ENCODE peak calls at places on chromosomes 2 and 18, in five cellular contexts. Y, K, E, Z and C are unnamed samples.

GRCh38 chr2:61753512-61753911 is 100.3 kb downstream of the FAM161A start:
- DNase-seq in E (no peak), Y (no peak), Z (no peak), K (no peak), C (no peak)

GRCh38 chr2:127951031-127951430 is 65.3 kb upstream of the AMMECR1L start:
- DNase-seq in Z (peak), K (no peak), Y (peak), E (no peak), C (no peak)

GRCh38 chr2:175004730-175004979 is 526 bp downstream of the CHN1 start:
- DNase-seq in E (peak), K (no peak), Y (no peak), Z (no peak), C (peak)

GRCh38 chr18:22346968-22347611 is 70.6 kb downstream of the CTAGE1 start:
- DNase-seq in Z (peak), K (no peak), Y (peak), E (no peak), C (peak)

GRCh38 chr2:229129738-229130371 is 141.2 kb downstream of the PID1 start:
- DNase-seq in Z (peak), Y (peak), E (no peak), K (no peak), C (no peak)

GRCh38 chr2:68849579-68850030 is 21.6 kb downstream of the BMP10 start:
- DNase-seq in K (no peak), Y (peak), Z (peak), E (peak), C (no peak)

GRCh38 chr2:215832791-215833190 is 180.6 kb downstream of the MREG start:
- DNase-seq in E (no peak), K (no peak), Y (no peak), Z (peak), C (no peak)

GRCh38 chr2:176490061-176490861 is 221.0 kb downstream of the MTX2 start:
- DNase-seq in K (no peak), Y (peak), Z (peak), E (peak), C (no peak)

GRCh38 chr18:12837747-12838146 is 46.3 kb downstream of the PTPN2 start:
- DNase-seq in E (no peak), Z (peak), Y (peak), K (no peak), C (no peak)

GRCh38 chr2:861655-862355 is 88.8 kb upstream of the SNTG2 start:
- DNase-seq in E (no peak), K (no peak), Y (no peak), Z (no peak), C (no peak)

GRCh38 chr2:236089271-236090026 is 78.7 kb downstream of the GBX2 start:
- DNase-seq in Z (no peak), Y (no peak), E (no peak), K (no peak), C (no peak)

GRCh38 chr18:54147439-54147838 is 77.0 kb downstream of the MBD2 start:
- DNase-seq in E (no peak), K (no peak), Z (no peak), Y (no peak), C (no peak)

GRCh38 chr2:235206980-235207579 is 255.3 kb downstream of the SH3BP4 start:
- DNase-seq in E (no peak), K (no peak), Y (no peak), Z (no peak), C (no peak)

GRCh38 chr2:152036611-152037469 is 62.0 kb downstream of the CACNB4 start:
- DNase-seq in Z (peak), K (no peak), E (peak), Y (peak), C (peak)

GRCh38 chr2:37394263-37394662 is 49.8 kb downstream of the QPCT start:
- DNase-seq in Y (no peak), K (no peak), E (no peak), Z (no peak), C (no peak)

GRCh38 chr2:217790681-217791392 is 212.0 kb downstream of the TNS1 start:
- DNase-seq in E (no peak), K (no peak), Z (peak), Y (peak), C (no peak)

GRCh38 chr2:143759455-143759854 is 630.2 kb downstream of the ARHGAP15 start:
- DNase-seq in E (no peak), K (no peak), Z (no peak), Y (no peak), C (no peak)

GRCh38 chr18:22841840-22842239 is 91.3 kb upstream of the RBBP8 start:
- DNase-seq in Y (no peak), K (no peak), E (no peak), Z (peak), C (no peak)

GRCh38 chr2:226423498-226423960 is 376.1 kb downstream of the IRS1 start:
- DNase-seq in E (no peak), Y (peak), Z (no peak), K (no peak), C (no peak)

GRCh38 chr2:176650101-176650500 is 380.9 kb downstream of the MTX2 start:
- DNase-seq in E (peak), Z (no peak), K (no peak), Y (no peak), C (no peak)

GRCh38 chr18:79379931-79380815 is 15.6 kb upstream of the NFATC1 start:
- DNase-seq in Y (no peak), E (no peak), K (no peak), Z (no peak), C (no peak)

GRCh38 chr2:121185571-121186074 is 99.4 kb downstream of the TFCP2L1 start:
- DNase-seq in E (no peak), Z (no peak), Y (peak), K (no peak), C (no peak)